ENCODE peak calls at places on chromosome 11, in four cellular contexts. N is GM13977; S is effector CD4-positive, alpha-beta T cell; C is activated gamma-delta T cell treated with anti-CD3 and anti-CD28 coated beads, Interleukin-2, amount 50 U/mL, for 16 hours. R is an unnamed sample.

GRCh38 chr11:118227865-118228785 is 3.3 kb upstream of the JAML start:
- DNase-seq in N (no peak), S (no peak), C (no peak), R (no peak)

GRCh38 chr11:130513132-130513531 is 64.7 kb downstream of the ADAMTS15 start:
- DNase-seq in N (no peak), S (no peak), C (no peak), R (peak)

GRCh38 chr11:19524171-19524671 is 188.4 kb upstream of the NAV2 start:
- DNase-seq in N (no peak), S (no peak), C (no peak), R (peak)

GRCh38 chr11:14058061-14058460 is 95.5 kb downstream of the SPON1 start:
- DNase-seq in N (no peak), S (no peak), C (no peak), R (peak)

GRCh38 chr11:77196961-77197360 is 68.9 kb downstream of the MYO7A start:
- DNase-seq in N (no peak), S (no peak), C (no peak), R (no peak)

GRCh38 chr11:9953994-9954626 is 290.2 kb downstream of the SWAP70 start:
- DNase-seq in N (no peak), S (no peak), C (no peak), R (no peak)

GRCh38 chr11:75565221-75565814 is 3.3 kb downstream of the SERPINH1 start:
- DNase-seq in N (no peak), S (no peak), C (no peak), R (no peak)

GRCh38 chr11:61545341-61545740 is 35.5 kb downstream of the SYT7 start:
- DNase-seq in N (peak), S (no peak), C (no peak), R (no peak)

GRCh38 chr11:85934599-85935169 is 79.5 kb downstream of the CCDC83 start:
- DNase-seq in N (no peak), S (no peak), C (no peak), R (no peak)

GRCh38 chr11:69160296-69161116 is 4.8 kb downstream of the SMIM38 start:
- DNase-seq in N (no peak), S (no peak), C (no peak), R (no peak)

GRCh38 chr11:69089258-69089657 is 40.5 kb downstream of the TPCN2 start:
- DNase-seq in N (no peak), S (no peak), C (no peak), R (no peak)

GRCh38 chr11:64153831-64154230 is 12.1 kb downstream of the MACROD1 start:
- DNase-seq in N (no peak), S (no peak), C (no peak), R (no peak)

GRCh38 chr11:44437122-44437521 is 127.2 kb upstream of the ALX4 start:
- DNase-seq in N (no peak), S (no peak), C (no peak), R (no peak)

GRCh38 chr11:130068986-130069683 is 559 bp upstream of the APLP2 start:
- DNase-seq in N (no peak), S (peak), C (peak), R (peak)

GRCh38 chr11:75795276-75796090 is 19.5 kb upstream of the UVRAG start:
- DNase-seq in N (no peak), S (no peak), C (no peak), R (no peak)

GRCh38 chr11:16902979-16903378 is 111.2 kb downstream of the PLEKHA7 start:
- DNase-seq in N (peak), S (no peak), C (no peak), R (no peak)

GRCh38 chr11:68031136-68031459 is 617 bp downstream of the NDUFS8 start:
- DNase-seq in N (no peak), S (no peak), C (no peak), R (no peak)

GRCh38 chr11:61972796-61973602 is 5.6 kb upstream of the FTH1 start:
- DNase-seq in N (no peak), S (no peak), C (no peak), R (no peak)

GRCh38 chr11:100581318-100581717 is 105.8 kb upstream of the ARHGAP42 start:
- DNase-seq in N (no peak), S (no peak), C (no peak), R (no peak)

GRCh38 chr11:107017433-107018227 is 646 bp downstream of the GUCY1A2 start:
- DNase-seq in N (peak), S (no peak), C (no peak), R (peak)

GRCh38 chr11:134655189-134655937 is 243.3 kb upstream of the B3GAT1 start:
- DNase-seq in N (no peak), S (no peak), C (no peak), R (no peak)

GRCh38 chr11:10327254-10327653 is 22.4 kb downstream of the ADM start:
- DNase-seq in N (no peak), S (no peak), C (no peak), R (no peak)

GRCh38 chr11:3357302-3357701 is 21.6 kb downstream of the ZNF195 start:
- DNase-seq in N (no peak), S (no peak), C (no peak), R (no peak)

GRCh38 chr11:93221539-93221938 is 23.7 kb upstream of the SLC36A4 start:
- DNase-seq in N (no peak), S (no peak), C (no peak), R (no peak)

GRCh38 chr11:130726234-130726559 is 190.1 kb downstream of the SNX19 start:
- DNase-seq in N (no peak), S (no peak), C (no peak), R (no peak)

GRCh38 chr11:67024410-67024809 is 1.5 kb downstream of the SYT12 start:
- DNase-seq in N (no peak), S (no peak), C (peak), R (no peak)

GRCh38 chr11:2166091-2166851 is 5.3 kb upstream of the INS start:
- DNase-seq in N (peak), S (peak), C (peak), R (no peak)

R was measured in cerebellar cortex.